ENCODE peak calls at places on chromosomes 7 and 10, in five cellular contexts. T is HFFc6, P is AG10803, F is mesenchymal stem cell, V is epithelial cell of esophagus. Q is an unnamed sample.

GRCh38 chr10:27529010-27529783 is 25.1 kb downstream of the RAB18 start:
- DNase-seq in P (peak), V (peak), T (no peak), F (peak), Q (no peak)

GRCh38 chr10:132209130-132209529 is 22.4 kb downstream of the DPYSL4 start:
- DNase-seq in T (no peak), V (no peak), F (no peak), P (peak), Q (no peak)

GRCh38 chr10:49747303-49747646 is 14.8 kb downstream of the OGDHL start:
- DNase-seq in P (no peak), V (no peak), T (no peak), F (no peak), Q (no peak)

GRCh38 chr10:118710487-118710886 is 44.3 kb downstream of the CACUL1 start:
- DNase-seq in P (no peak), V (no peak), T (no peak), F (no peak), Q (no peak)

GRCh38 chr7:76278540-76278939 is 23.9 kb upstream of the HSPB1 start:
- DNase-seq in T (peak), P (no peak), V (no peak), F (no peak), Q (no peak)

GRCh38 chr10:68301301-68301700 is 30.6 kb upstream of the HNRNPH3 start:
- DNase-seq in F (no peak), P (no peak), V (no peak), T (no peak), Q (no peak)

GRCh38 chr10:118958984-118959916 is 70.3 kb upstream of the NANOS1 start:
- DNase-seq in T (peak), F (peak), P (peak), V (peak), Q (no peak)

GRCh38 chr10:70120417-70120816 is 12.2 kb downstream of the AIFM2 start:
- DNase-seq in P (no peak), V (no peak), F (no peak), T (no peak), Q (no peak)

GRCh38 chr7:101816499-101817030 is 861 bp upstream of the CUX1 start:
- DNase-seq in V (peak), T (no peak), P (peak), F (peak), Q (no peak)

GRCh38 chr10:43965033-43965917 is 316.6 kb upstream of the ZNF32 start:
- DNase-seq in F (peak), T (peak), V (no peak), P (peak), Q (no peak)